ENCODE peak calls at places on chromosomes 7 and 10, in nine cellular contexts. T is GM23248; O is ELF-1; E is activated CD4-positive, alpha-beta T cell treated with anti-CD3 and anti-CD28 coated beads, Interleukin-2, amount 10 ng/mL, durations not matched to agents 7 days and 5 days; H is HuH-7.5; K is Calu3; Q is posterior cingulate gyrus; B is epithelial cell of esophagus; M is iris pigment epithelial cell. F is an unnamed sample.

GRCh38 chr10:99368646-99369045 is 39.5 kb downstream of the CNNM1 start:
- DNase-seq in O (no peak), K (no peak), M (no peak), H (no peak), Q (no peak), E (no peak), B (no peak), T (peak; percentile 82), F (no peak)

GRCh38 chr10:62759599-62760175 is 44.8 kb upstream of the ADO start:
- DNase-seq in M (no peak), H (no peak), E (no peak), B (no peak), Q (no peak), K (no peak), T (no peak), O (no peak), F (no peak)

GRCh38 chr10:87503892-87504291 is 801 bp upstream of the MINPP1 start:
- DNase-seq in K (no peak), O (no peak), H (no peak), E (no peak), T (peak; percentile 73), B (peak; percentile 44), M (peak; percentile 80), Q (no peak), F (no peak)

GRCh38 chr7:46079421-46079820 is 158.3 kb upstream of the IGFBP3 start:
- DNase-seq in T (no peak), K (no peak), O (no peak), B (no peak), E (no peak), Q (no peak), M (no peak), H (no peak), F (no peak)

GRCh38 chr10:26374426-26374825 is 63.7 kb upstream of the APBB1IP start:
- DNase-seq in B (no peak), O (no peak), K (no peak), M (no peak), H (no peak), E (no peak), T (no peak), Q (no peak), F (no peak)

GRCh38 chr7:2093841-2094220 is 138.9 kb downstream of the MAD1L1 start:
- DNase-seq in K (no peak), T (no peak), E (no peak), O (no peak), B (no peak), M (no peak), H (no peak), Q (no peak), F (no peak)

GRCh38 chr7:111290419-111290818 is 199.5 kb downstream of the LRRN3 start:
- DNase-seq in T (no peak), M (no peak), E (no peak), K (no peak), B (no peak), Q (no peak), H (no peak), O (no peak), F (no peak)

GRCh38 chr10:71228875-71229720 is 16.7 kb downstream of the UNC5B start:
- DNase-seq in E (no peak), B (no peak), K (no peak), M (no peak), T (no peak), H (no peak), O (no peak), Q (no peak), F (no peak)

GRCh38 chr10:46296629-46297275 is 10.0 kb downstream of the ANTXRL start:
- DNase-seq in B (no peak), T (no peak), M (no peak), E (no peak), H (no peak), K (no peak), Q (peak; percentile 10), O (no peak), F (no peak)

GRCh38 chr10:102299873-102300272 is 54.5 kb downstream of the GBF1 start:
- DNase-seq in H (no peak), K (no peak), T (peak; percentile 82), M (peak; percentile 93), E (no peak), B (peak; percentile 83), Q (no peak), O (no peak), F (no peak)